ENCODE peak calls at places on chromosomes 3 and 15, in eight cellular contexts. B is progenitor cell of endocrine pancreas; L is epithelial cell of esophagus; G is stimulated activated CD8-positive, alpha-beta memory T cell treated with anti-CD3 and anti-CD28 coated beads, Interleukin-7, amount 100 ng/mL, for 1 hour; U is astrocyte; F is stimulated activated CD4-positive, alpha-beta T cell treated with anti-CD3 and anti-CD28 coated beads, Interleukin-2, amount 100 ng/mL, for 48 hours; V is activated CD4-positive, alpha-beta T cell treated with anti-CD3 and anti-CD28 coated beads for 4 hours; E is BJ. M is an unnamed sample.

GRCh38 chr3:127102587-127102986 is 90.3 kb upstream of the PRR23E start:
- DNase-seq in U (no peak), E (no peak), F (no peak), B (no peak), L (no peak), G (no peak), V (no peak), M (no peak)

GRCh38 chr3:132256984-132257383 is 60.2 kb upstream of the ACP3 start:
- DNase-seq in E (no peak), L (peak), U (peak), B (peak), V (no peak), G (no peak), F (no peak), M (no peak)

GRCh38 chr3:52714335-52715302 is 8.7 kb downstream of the SPCS1 start:
- DNase-seq in F (no peak), U (no peak), V (no peak), L (no peak), E (no peak), G (no peak), B (peak), M (no peak)

GRCh38 chr15:51335538-51335961 is 2.8 kb downstream of the CYP19A1 start:
- DNase-seq in E (no peak), B (no peak), V (no peak), U (no peak), G (no peak), F (no peak), L (no peak), M (no peak)

GRCh38 chr3:26233374-26233773 is 389.2 kb upstream of the LRRC3B start:
- DNase-seq in E (no peak), F (no peak), B (no peak), U (no peak), L (no peak), V (no peak), G (no peak), M (no peak)

GRCh38 chr3:59212128-59212764 is 162.4 kb upstream of the CFAP20DC start:
- DNase-seq in V (peak), E (no peak), F (no peak), U (peak), G (no peak), B (no peak), L (peak), M (no peak)

GRCh38 chr3:41881233-41881821 is 80.6 kb downstream of the ULK4 start:
- DNase-seq in L (peak), F (peak), G (no peak), V (peak), U (peak), E (no peak), B (no peak), M (peak)

GRCh38 chr15:69034352-69034751 is 19.9 kb downstream of the NOX5 start:
- DNase-seq in G (no peak), L (peak), B (no peak), V (no peak), F (no peak), E (peak), U (peak), M (no peak)

GRCh38 chr3:129764090-129764489 is 129.4 kb downstream of the TMCC1 start:
- DNase-seq in V (no peak), B (no peak), F (no peak), L (no peak), E (no peak), U (no peak), G (no peak), M (no peak)

GRCh38 chr3:31661993-31662392 is 129.3 kb downstream of the STT3B start:
- DNase-seq in B (no peak), G (no peak), E (no peak), F (no peak), L (no peak), V (no peak), U (no peak), M (no peak)

GRCh38 chr3:149603126-149604074 is 54.4 kb downstream of the WWTR1 start:
- DNase-seq in B (no peak), L (peak), G (no peak), U (peak), V (no peak), E (no peak), F (no peak), M (no peak)

GRCh38 chr3:197792019-197792647 is 1.1 kb downstream of the LRCH3 start:
- DNase-seq in B (no peak), E (no peak), V (peak), F (no peak), G (no peak), L (peak), U (no peak), M (no peak)

GRCh38 chr3:155270485-155271342 is 22.8 kb downstream of the STRIT1 start:
- DNase-seq in U (peak), G (no peak), F (no peak), E (no peak), L (peak), B (no peak), V (no peak), M (no peak)

GRCh38 chr15:91952216-91952615 is 98.7 kb downstream of the SLCO3A1 start:
- DNase-seq in G (no peak), E (no peak), F (no peak), V (no peak), B (no peak), L (no peak), U (no peak), M (no peak)

GRCh38 chr3:141065258-141065657 is 14.1 kb downstream of the SPSB4 start:
- DNase-seq in B (no peak), L (no peak), F (no peak), V (no peak), E (no peak), U (no peak), G (no peak), M (no peak)

GRCh38 chr3:39146083-39146501 is 7.3 kb downstream of the CSRNP1 start:
- DNase-seq in U (no peak), E (no peak), L (no peak), G (no peak), B (no peak), V (no peak), F (no peak), M (no peak)

GRCh38 chr3:135924506-135924905 is 41.0 kb upstream of the PPP2R3A start:
- DNase-seq in B (no peak), V (no peak), G (no peak), E (no peak), F (no peak), L (no peak), U (no peak), M (no peak)

GRCh38 chr3:127158614-127159221 is 34.2 kb upstream of the PRR23E start:
- DNase-seq in B (peak), V (no peak), U (no peak), E (no peak), G (no peak), F (no peak), L (peak), M (no peak)

GRCh38 chr3:16482770-16483531 is 30.5 kb downstream of the RFTN1 start:
- DNase-seq in E (no peak), U (no peak), B (no peak), F (no peak), G (no peak), V (peak), L (no peak), M (no peak)

GRCh38 chr3:101988591-101988990 is 139.3 kb downstream of the NFKBIZ start:
- DNase-seq in F (no peak), G (no peak), L (peak), E (no peak), U (no peak), B (no peak), V (no peak), M (no peak)

GRCh38 chr15:64379216-64379960 is 1.9 kb downstream of the PCLAF start:
- DNase-seq in U (no peak), F (no peak), L (no peak), B (no peak), V (no peak), G (no peak), E (no peak), M (no peak)

GRCh38 chr3:22474706-22475470 is 723.9 kb upstream of the ZNF385D start:
- DNase-seq in V (no peak), E (peak), B (no peak), U (peak), F (no peak), G (no peak), L (no peak), M (no peak)

GRCh38 chr3:58383476-58383875 is 50.2 kb downstream of the PDHB start:
- DNase-seq in V (no peak), U (peak), F (no peak), G (no peak), B (no peak), E (no peak), L (peak), M (no peak)

GRCh38 chr15:62389887-62390792 is 225.1 kb upstream of the C2CD4B start:
- DNase-seq in U (peak), G (no peak), V (peak), F (peak), B (peak), L (peak), E (no peak), M (peak)

GRCh38 chr3:170220871-170221270 is 1.4 kb upstream of the PRKCI start:
- DNase-seq in V (no peak), U (peak), L (peak), G (no peak), E (no peak), B (no peak), F (no peak), M (no peak)

GRCh38 chr15:35506272-35506870 is 39.6 kb downstream of the DPH6 start:
- DNase-seq in L (no peak), F (no peak), U (no peak), V (no peak), B (no peak), E (no peak), G (no peak), M (no peak)

GRCh38 chr15:64630403-64631107 is 144.8 kb downstream of the RBPMS2 start:
- DNase-seq in E (no peak), U (no peak), F (no peak), V (no peak), B (no peak), G (no peak), L (no peak), M (no peak)

GRCh38 chr3:132735589-132735988 is 13.4 kb upstream of the NPHP3 start:
- DNase-seq in E (no peak), G (no peak), V (no peak), L (no peak), U (no peak), F (no peak), B (no peak), M (no peak)

M was measured in KG1.